ENCODE peak calls at places on chromosomes 6 and 20, in seven cellular contexts. T is NT2/D1; K is spleen; M is cardiac muscle cell; W is tibial artery; S is effector memory CD4-positive, alpha-beta T cell; O is ovary. R is an unnamed sample. For H3K4me1, the result is how much of the 10 kb centered on the place peaks cover.

GRCh38 chr6:125983246-125983945 is 2.9 kb upstream of the TRMT11 start:
- DNase-seq in T (no peak), K (no peak), M (peak), W (no peak), S (no peak), O (no peak), R (no peak)

GRCh38 chr20:47785900-47786762 is 850 bp upstream of the SULF2 start:
- DNase-seq in T (no peak), K (no peak), M (peak), W (peak), S (no peak), O (peak), R (peak)

GRCh38 chr20:17570347-17571152 is 675 bp downstream of the DSTN start:
- DNase-seq in T (peak), K (no peak), M (peak), W (peak), S (no peak), O (peak), R (no peak)

GRCh38 chr6:25660512-25660911 is 8.5 kb downstream of the SCGN start:
- DNase-seq in T (no peak), K (no peak), M (peak), W (no peak), S (no peak), O (no peak), R (no peak)

GRCh38 chr20:58496429-58496769 is 18.8 kb downstream of the APCDD1L start:
- DNase-seq in T (no peak), K (no peak), M (no peak), W (no peak), S (no peak), O (no peak), R (no peak)

GRCh38 chr6:3755637-3756515 is 4.4 kb upstream of the PXDC1 start:
- DNase-seq in T (no peak), K (no peak), M (no peak), W (no peak), S (no peak), O (no peak), R (peak)

GRCh38 chr6:55916188-55916587 is 40.8 kb upstream of the BMP5 start:
- DNase-seq in T (no peak), K (no peak), M (peak), W (no peak), S (no peak), O (no peak), R (no peak)

GRCh38 chr6:106381223-106381622 is 20.7 kb downstream of the CRYBG1 start:
- DNase-seq in T (no peak), K (no peak), M (no peak), W (no peak), S (no peak), O (no peak), R (no peak)

GRCh38 chr6:52362443-52363221 is 681 bp downstream of the PAQR8 start:
- DNase-seq in T (peak), K (peak), M (peak), W (peak), S (peak), O (peak), R (no peak)

GRCh38 chr6:111552241-111552744 is 53.4 kb downstream of the TRAF3IP2 start:
- DNase-seq in T (peak), K (no peak), M (peak), W (peak), S (no peak), O (peak), R (no peak)

GRCh38 chr6:145898376-145898775 is 65.8 kb downstream of the SHPRH start:
- DNase-seq in T (no peak), K (no peak), M (no peak), W (no peak), S (no peak), O (no peak), R (no peak)

GRCh38 chr6:149963212-149963461 is 606 bp upstream of the ULBP1 start:
- DNase-seq in T (no peak), K (no peak), M (peak), W (no peak), S (no peak), O (no peak), R (no peak)

GRCh38 chr6:153965996-153966395 is 73.0 kb upstream of the OPRM1 start:
- DNase-seq in T (no peak), K (no peak), M (peak), W (no peak), S (no peak), O (no peak), R (no peak)

GRCh38 chr6:128538763-128539162 is 18.4 kb upstream of the PTPRK start:
- DNase-seq in T (no peak), K (no peak), M (no peak), W (no peak), S (no peak), O (no peak), R (no peak)

GRCh38 chr6:43718387-43719105 is 31.0 kb upstream of the MRPS18A start:
- DNase-seq in T (no peak), K (peak), M (no peak), W (no peak), S (no peak), O (no peak), R (no peak)

GRCh38 chr6:43717389-43717788 is 29.8 kb upstream of the MRPS18A start:
- DNase-seq in T (no peak), K (no peak), M (no peak), W (no peak), S (no peak), O (no peak), R (no peak)

GRCh38 chr6:43717822-43718221 is 30.2 kb upstream of the MRPS18A start:
- DNase-seq in T (no peak), K (no peak), M (no peak), W (peak), S (no peak), O (no peak), R (peak)

GRCh38 chr6:43720999-43721398 is 33.4 kb upstream of the MRPS18A start:
- DNase-seq in T (no peak), K (no peak), M (no peak), W (no peak), S (no peak), O (no peak), R (no peak)

DNA sequence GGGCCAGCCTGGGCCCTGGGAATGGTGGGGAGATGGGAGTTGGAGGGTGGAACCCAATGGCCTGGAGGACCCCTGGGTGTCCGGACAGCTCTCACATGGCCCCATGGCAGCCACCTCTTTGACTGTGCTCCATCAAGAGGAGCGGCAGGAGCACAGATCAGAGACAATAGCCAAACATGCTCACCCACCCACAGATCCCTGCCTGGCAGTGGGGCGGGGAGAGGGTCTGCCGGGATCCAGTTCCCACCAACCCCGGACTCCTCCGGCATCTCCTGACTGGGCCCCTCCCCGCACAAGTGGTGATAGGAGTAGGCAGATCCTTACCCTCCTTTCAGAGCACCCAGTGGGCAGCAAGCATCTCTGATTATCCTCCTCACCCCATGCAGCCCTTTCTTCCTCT is 31.9 kb upstream of the MRPS18A start:
- DNase-seq in T (no peak), K (peak), M (no peak), W (no peak), S (no peak), O (no peak), R (no peak)
- H3K4me1 ChIP-seq in T (under half), K (under half), M (under half), W (under half), S (under half), O (under half), R (under half)

DNA sequence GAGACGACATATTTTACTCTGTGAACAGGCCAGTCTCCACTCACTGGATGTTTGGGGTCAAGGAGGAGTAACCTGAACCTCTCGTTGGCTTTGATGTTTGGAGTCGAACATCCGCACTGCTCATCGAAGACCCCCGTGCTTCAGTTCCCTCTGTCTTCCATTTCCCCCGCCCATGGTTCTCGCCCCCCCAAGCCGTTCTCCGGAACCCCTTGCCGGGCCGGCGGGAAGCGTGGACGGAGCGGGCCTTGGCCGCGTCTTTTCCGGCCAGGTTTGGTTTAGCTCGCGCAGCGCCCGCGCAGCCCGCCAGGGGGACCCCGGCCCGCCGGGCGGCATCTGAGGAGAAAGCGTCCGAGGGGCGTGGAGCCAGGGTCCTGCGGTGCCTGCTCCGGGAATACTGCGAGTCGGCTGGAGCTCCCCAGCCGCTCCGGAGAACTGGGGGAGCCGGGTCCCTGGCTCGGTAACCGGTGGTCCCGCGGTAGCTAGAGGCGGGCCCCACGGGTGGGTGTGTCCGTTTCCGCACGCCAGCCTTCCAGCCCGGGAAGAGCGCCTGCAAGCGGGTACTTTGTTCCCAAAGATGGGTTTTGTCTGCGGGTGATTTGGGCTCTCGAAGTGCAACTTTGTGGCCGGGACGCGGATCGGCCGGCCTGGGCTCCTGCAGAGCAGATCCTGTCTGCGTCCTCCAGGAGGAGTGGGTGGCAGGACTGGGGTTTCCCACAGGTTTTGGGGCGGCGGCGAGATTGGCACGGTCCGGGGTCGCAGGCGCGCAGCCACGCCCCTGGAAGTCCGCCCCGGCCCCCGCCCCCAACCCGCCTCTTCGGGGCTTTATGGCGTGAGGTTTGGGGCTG is 429 bp upstream of the TMEM200A start:
- DNase-seq in T (peak), K (peak), M (peak), W (peak), S (peak), O (peak), R (no peak)
- H3K4me3 ChIP-seq in T (peak), K (peak), M (peak), W (peak), S (peak), O (peak), R (peak)

GRCh38 chr6:142841915-142842314 is 103.1 kb downstream of the HIVEP2 start:
- DNase-seq in T (no peak), K (no peak), M (no peak), W (no peak), S (no peak), O (no peak), R (no peak)

GRCh38 chr6:142844065-142844755 is 100.8 kb downstream of the HIVEP2 start:
- DNase-seq in T (no peak), K (no peak), M (no peak), W (no peak), S (no peak), O (no peak), R (no peak)

GRCh38 chr6:142845143-142845571 is 99.8 kb downstream of the HIVEP2 start:
- DNase-seq in T (no peak), K (no peak), M (no peak), W (no peak), S (no peak), O (no peak), R (no peak)

GRCh38 chr6:142843344-142843743 is 101.6 kb downstream of the HIVEP2 start:
- DNase-seq in T (no peak), K (no peak), M (no peak), W (no peak), S (no peak), O (no peak), R (no peak)

DNA sequence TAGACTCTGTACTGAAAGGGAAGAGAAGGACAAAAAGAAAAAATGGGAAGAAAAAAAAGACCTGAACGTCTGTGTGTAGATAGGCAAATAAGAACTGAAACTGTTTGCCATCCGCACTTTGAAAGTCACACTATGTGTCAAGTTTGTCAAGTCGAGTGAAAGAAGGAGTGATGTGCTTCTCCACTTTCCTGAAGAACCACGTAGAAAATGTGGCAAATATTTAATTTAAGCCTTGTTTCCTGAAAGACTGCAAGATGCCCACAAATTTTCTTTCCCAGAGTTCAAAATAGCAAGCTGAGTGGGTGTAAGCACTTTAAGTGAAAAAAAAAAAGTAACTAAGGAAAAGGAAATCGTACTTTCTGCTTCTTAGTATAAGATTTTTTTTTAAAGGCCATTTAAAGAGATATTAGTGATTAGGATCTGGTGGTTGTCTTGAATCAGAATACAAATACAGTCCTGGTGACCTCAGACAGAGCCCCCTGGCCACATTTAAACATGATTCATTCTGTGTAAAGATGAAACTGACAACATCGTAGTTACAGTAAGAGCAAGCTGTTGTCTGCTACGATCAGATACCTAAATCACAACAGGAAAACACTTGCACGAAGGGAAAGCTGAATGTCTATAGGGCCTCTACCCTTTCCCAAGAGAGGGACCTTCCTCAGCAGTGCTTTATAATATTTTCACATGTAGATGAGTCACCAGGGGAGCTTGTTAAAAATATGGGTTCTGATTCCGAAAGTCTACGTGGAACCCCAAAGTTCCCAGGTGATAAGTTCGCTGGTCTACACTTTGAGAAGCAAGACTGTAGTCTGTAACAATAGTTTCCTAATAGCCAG is 102.3 kb downstream of the HIVEP2 start:
- DNase-seq in T (no peak), K (no peak), M (peak), W (no peak), S (peak), O (no peak), R (no peak)
- H3K4me1 ChIP-seq in T (under half), K (half or more), M (under half), W (under half), S (half or more), O (under half), R (half or more)

DNA sequence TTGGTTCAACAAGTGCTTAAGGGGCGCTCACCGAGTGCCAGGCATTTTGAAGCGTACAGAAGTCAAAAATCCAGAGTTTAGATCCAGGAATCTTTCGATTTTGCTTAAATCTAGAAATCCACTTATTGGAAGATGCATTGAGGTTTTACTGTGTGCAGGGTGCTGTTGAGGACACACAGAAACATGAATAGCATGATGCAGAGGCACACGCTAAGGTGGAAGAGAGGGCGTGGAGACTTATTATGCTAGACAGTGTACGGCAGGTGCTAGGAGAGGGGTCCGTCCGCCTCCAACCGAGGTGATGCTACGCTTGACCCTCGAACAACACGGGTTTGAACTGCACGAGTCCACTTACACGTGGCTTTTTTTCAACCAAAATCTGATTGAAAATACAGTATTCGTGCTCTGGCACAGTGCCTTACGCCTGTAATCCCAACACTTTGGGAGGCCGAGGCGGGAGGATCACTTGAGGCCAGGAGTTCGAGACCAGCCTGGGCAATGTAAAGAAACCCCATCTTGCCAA is 1.0 kb upstream of the KIF13A start:
- DNase-seq in T (no peak), K (no peak), M (no peak), W (no peak), S (no peak), O (peak), R (no peak)
- H3K4me3 ChIP-seq in T (peak), K (peak), M (peak), W (peak), S (peak), O (peak), R (peak)

DNA sequence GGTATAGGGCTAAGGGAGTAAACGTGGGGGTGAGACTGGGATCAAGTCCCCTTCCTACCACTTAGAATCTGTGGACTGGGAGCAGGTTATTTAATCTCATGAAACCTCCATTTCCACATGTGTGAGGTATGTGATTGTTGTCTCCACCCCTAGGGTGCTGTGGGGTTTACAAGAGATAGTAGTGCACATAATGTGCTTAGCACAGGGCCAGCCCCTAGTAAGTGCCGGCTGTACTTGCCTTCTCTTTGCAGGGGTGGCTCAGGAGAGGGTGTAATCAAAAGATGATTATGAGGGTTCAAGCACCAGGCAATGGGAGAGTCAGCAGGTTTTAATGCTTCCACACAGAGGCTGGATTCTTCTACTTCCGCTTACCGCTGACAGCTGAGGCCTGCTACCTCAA is 6.9 kb downstream of the NT5E start:
- DNase-seq in T (no peak), K (no peak), M (no peak), W (no peak), S (no peak), O (no peak), R (no peak)
- H3K4me1 ChIP-seq in T (under half), K (under half), M (under half), W (under half), S (under half), O (under half), R (under half)

DNA sequence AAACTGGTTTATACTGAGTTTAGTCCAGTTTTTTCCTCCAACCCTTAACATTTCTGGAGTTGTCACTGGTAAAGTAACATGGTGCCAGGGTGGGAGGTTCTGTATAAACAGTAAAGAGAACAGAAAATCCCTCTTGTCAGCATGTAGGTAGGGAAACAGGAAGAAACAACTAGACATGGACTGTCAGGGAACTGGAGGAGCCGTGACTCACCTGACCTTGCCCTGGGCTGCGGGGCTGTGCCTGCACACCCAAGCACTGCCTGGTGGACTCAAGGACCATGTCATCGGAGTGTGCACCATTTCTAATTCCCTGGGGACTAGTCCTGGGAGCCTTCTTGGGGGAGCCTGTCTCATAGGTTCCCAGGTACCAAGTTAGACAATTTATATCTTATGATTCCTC is 136.7 kb upstream of the SUPT3H start:
- DNase-seq in T (no peak), K (no peak), M (no peak), W (no peak), S (no peak), O (no peak), R (no peak)
- H3K4me3 ChIP-seq in T (no peak), K (no peak), M (no peak), W (no peak), S (no peak), O (no peak), R (no peak)

DNA sequence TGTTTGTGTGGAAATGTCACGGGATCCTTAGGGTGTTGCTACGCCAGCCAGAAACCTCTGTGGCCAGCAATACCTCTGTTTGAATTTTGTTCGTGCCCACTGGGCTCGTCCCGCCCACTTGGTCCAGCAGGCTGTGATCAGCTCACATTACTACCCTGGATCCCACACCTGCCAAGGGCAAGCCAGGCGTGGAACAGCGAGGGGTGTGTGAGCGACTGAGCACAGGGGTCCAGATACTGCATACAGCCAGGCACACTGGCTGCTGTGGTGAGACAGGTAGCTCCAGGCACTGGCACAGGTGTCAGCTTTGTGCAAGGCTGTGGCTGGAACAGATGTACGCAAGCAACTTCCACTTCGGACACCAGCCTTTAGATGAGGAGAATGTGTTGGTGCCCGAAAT is 718.9 kb downstream of the EPHA7 start:
- DNase-seq in T (no peak), K (no peak), M (no peak), W (no peak), S (no peak), O (no peak), R (no peak)
- H3K4me1 ChIP-seq in T (under half), K (under half), M (under half), W (under half), S (under half), O (under half), R (under half)